ENCODE peak calls at places on chromosomes 7 and 10, in ten cellular contexts. P is cerebellum, T is 8988T, F is tibial artery, U is EL, A is transverse colon, S is myocyte, B is fibroblast of lung, Q is Caco-2, K is NCI-H1105. Y is an unnamed sample.

GRCh38 chr7:47931788-47932425 is 16.4 kb downstream of the PKD1L1 start:
- DNase-seq in P (no peak), T (no peak), F (no peak), U (peak; percentile 34), A (no peak), S (peak; percentile 81), B (no peak), Q (no peak), K (no peak), Y (no peak)

GRCh38 chr7:94696981-94697670 is 41.2 kb upstream of the SGCE start:
- DNase-seq in P (no peak), T (no peak), F (peak; percentile 72), U (peak; percentile 94), A (peak; percentile 29), S (peak; percentile 88), B (peak; percentile 98), Q (no peak), K (no peak), Y (no peak)

GRCh38 chr10:96721207-96721572 is 876 bp upstream of the PIK3AP1 start:
- DNase-seq in P (peak; percentile 14), T (peak; percentile 35), F (no peak), U (no peak), A (no peak), S (no peak), B (no peak), Q (no peak), K (no peak), Y (no peak)

GRCh38 chr7:151851160-151851751 is 25.7 kb downstream of the PRKAG2 start:
- DNase-seq in P (no peak), T (no peak), F (peak; percentile 56), U (no peak), A (no peak), S (no peak), B (no peak), Q (no peak), K (no peak), Y (peak; percentile 63)

GRCh38 chr10:119104653-119105024 is 726 bp downstream of the DENND10 start:
- DNase-seq in P (peak; percentile 21), T (no peak), F (peak; percentile 23), U (peak; percentile 28), A (peak; percentile 24), S (peak; percentile 23), B (peak; percentile 18), Q (no peak), K (no peak), Y (no peak)

GRCh38 chr10:71774916-71775702 is 1.8 kb upstream of the VSIR start:
- DNase-seq in P (no peak), T (no peak), F (no peak), U (no peak), A (peak; percentile 26), S (no peak), B (no peak), Q (no peak), K (no peak), Y (no peak)

GRCh38 chr7:22900101-22900500 is 77.5 kb upstream of the TOMM7 start:
- DNase-seq in P (no peak), T (no peak), F (no peak), U (no peak), A (no peak), S (no peak), B (no peak), Q (no peak), K (no peak), Y (no peak)

GRCh38 chr7:124191713-124192112 is 158.8 kb upstream of the TMEM229A start:
- DNase-seq in P (no peak), T (no peak), F (no peak), U (no peak), A (no peak), S (no peak), B (no peak), Q (no peak), K (no peak), Y (no peak)

GRCh38 chr7:143063741-143064140 is 11.6 kb downstream of the OR6V1 start:
- DNase-seq in P (no peak), T (no peak), F (no peak), U (no peak), A (no peak), S (no peak), B (no peak), Q (no peak), K (no peak), Y (no peak)

GRCh38 chr7:112510032-112510742 is 29.4 kb downstream of the LSMEM1 start:
- DNase-seq in P (no peak), T (no peak), F (no peak), U (peak; percentile 64), A (no peak), S (peak; percentile 86), B (peak; percentile 59), Q (no peak), K (no peak), Y (no peak)

GRCh38 chr7:30062587-30062986 is 34.4 kb downstream of the PLEKHA8 start:
- DNase-seq in P (peak; percentile 65), T (no peak), F (no peak), U (peak; percentile 49), A (no peak), S (peak; percentile 64), B (peak; percentile 73), Q (no peak), K (peak; percentile 21), Y (no peak)